ENCODE peak calls at places on chromosomes 3 and 15, in six cellular contexts. I is dorsolateral prefrontal cortex; Q is effector memory CD4-positive, alpha-beta T cell; W is IMR-90; K is neural progenitor cell; F is hepatocyte. U is an unnamed sample.

GRCh38 chr3:85508659-85509058 is 549.9 kb downstream of the CADM2 start:
- DNase-seq in I (no peak), Q (no peak), W (no peak), K (no peak), F (no peak), U (no peak)

GRCh38 chr3:98450372-98450771 is 12.6 kb upstream of the OR5K1 start:
- DNase-seq in I (no peak), Q (no peak), W (no peak), K (no peak), F (no peak), U (no peak)

GRCh38 chr3:20230954-20231353 is 44.9 kb upstream of the SGO1 start:
- DNase-seq in I (no peak), Q (no peak), W (no peak), K (no peak), F (no peak), U (no peak)

GRCh38 chr15:64693134-64693533 is 82.3 kb downstream of the RBPMS2 start:
- DNase-seq in I (peak; percentile 61), Q (no peak), W (peak; percentile 95), K (no peak), F (peak; percentile 66), U (peak; percentile 94)

GRCh38 chr15:37793851-37794250 is 140.6 kb upstream of the TMCO5A start:
- DNase-seq in I (no peak), Q (no peak), W (no peak), K (peak; percentile 40), F (no peak), U (no peak)

GRCh38 chr15:37019479-37020433 is 80.6 kb downstream of the MEIS2 start:
- DNase-seq in I (no peak), Q (no peak), W (peak; percentile 79), K (no peak), F (peak; percentile 40), U (peak; percentile 64)

GRCh38 chr3:87006844-87007439 is 16.0 kb upstream of the VGLL3 start:
- DNase-seq in I (no peak), Q (no peak), W (peak; percentile 50), K (no peak), F (peak; percentile 28), U (peak; percentile 67)

GRCh38 chr3:4741404-4742307 is 237.6 kb upstream of the BHLHE40 start:
- DNase-seq in I (no peak), Q (no peak), W (peak; percentile 99), K (no peak), F (peak; percentile 46), U (peak; percentile 99)

GRCh38 chr3:64011685-64012084 is 11.6 kb downstream of the PSMD6 start:
- DNase-seq in I (no peak), Q (no peak), W (peak; percentile 83), K (no peak), F (peak; percentile 29), U (peak; percentile 65)

GRCh38 chr3:170128259-170128976 is 53.1 kb downstream of the PHC3 start:
- DNase-seq in I (no peak), Q (no peak), W (no peak), K (no peak), F (no peak), U (no peak)

GRCh38 chr3:23611737-23612295 is 193.9 kb upstream of the UBE2E1 start:
- DNase-seq in I (peak; percentile 85), Q (no peak), W (peak; percentile 80), K (no peak), F (peak; percentile 40), U (peak; percentile 80)

GRCh38 chr15:31892513-31892912 is 137.8 kb upstream of the CHRNA7 start:
- DNase-seq in I (no peak), Q (no peak), W (no peak), K (no peak), F (no peak), U (no peak)

GRCh38 chr15:31887246-31887645 is 143.1 kb upstream of the CHRNA7 start:
- DNase-seq in I (no peak), Q (no peak), W (no peak), K (peak; percentile 63), F (no peak), U (no peak)
- H3K4me3 ChIP-seq in I (peak overlapping the region; percentile 37), Q (no peak overlapping the region), W (no peak overlapping the region), K (no peak overlapping the region), F (no peak overlapping the region), U (no peak overlapping the region)

GRCh38 chr3:28912120-28912885 is 368.6 kb upstream of the RBMS3 start:
- DNase-seq in I (no peak), Q (no peak), W (peak; percentile 79), K (no peak), F (no peak), U (peak; percentile 59)

GRCh38 chr3:28917895-28918294 is 363.0 kb upstream of the RBMS3 start:
- DNase-seq in I (no peak), Q (no peak), W (peak; percentile 24), K (no peak), F (no peak), U (no peak)

GRCh38 chr3:28916713-28917499 is 364.0 kb upstream of the RBMS3 start:
- DNase-seq in I (no peak), Q (no peak), W (peak; percentile 65), K (peak; percentile 48), F (peak; percentile 62), U (peak; percentile 88)

DNA sequence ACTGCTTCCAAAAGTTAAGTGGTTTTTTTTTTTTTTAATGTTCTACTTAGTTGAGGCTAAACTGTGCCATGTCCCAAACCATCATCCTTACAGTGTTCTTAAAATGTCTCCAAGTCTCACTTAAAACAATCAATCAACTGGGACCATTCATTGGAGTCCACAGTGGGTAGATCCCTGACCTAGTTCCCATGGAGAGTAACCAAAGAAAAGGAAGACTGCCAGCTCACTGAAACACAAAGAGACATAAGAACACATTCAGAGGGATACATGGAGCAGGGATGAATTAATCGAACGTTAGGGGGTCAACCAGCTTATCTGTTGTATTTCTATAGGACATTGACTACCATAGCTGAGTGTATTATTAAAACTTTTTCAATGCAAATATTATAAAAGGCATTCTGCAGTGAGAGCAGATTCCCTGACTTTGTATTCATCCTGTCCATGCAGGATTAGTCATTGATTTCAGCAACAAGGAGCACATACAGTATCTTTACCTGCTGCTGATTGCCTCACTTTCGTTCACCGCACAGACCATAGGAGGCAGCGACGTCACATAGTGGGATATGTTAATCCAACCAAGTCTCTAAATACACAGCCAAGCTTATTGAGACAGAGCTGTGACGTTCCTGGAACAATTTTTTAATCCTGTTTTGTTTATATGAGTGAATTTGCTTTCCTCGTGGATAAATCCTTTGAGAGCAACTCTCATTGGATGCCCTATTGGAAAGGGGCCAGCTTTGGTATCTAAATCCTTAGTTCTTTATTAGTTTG is 365.0 kb upstream of the RBMS3 start:
- DNase-seq in I (no peak), Q (no peak), W (peak; percentile 91), K (peak; percentile 65), F (peak; percentile 66), U (peak; percentile 71)
- H3K4me3 ChIP-seq in I (peak overlapping the region; percentile 46), Q (no peak overlapping the region), W (no peak overlapping the region), K (no peak overlapping the region), F (no peak overlapping the region), U (no peak overlapping the region)

GRCh38 chr3:139329364-139329850 is 14.4 kb upstream of the MRPS22 start:
- DNase-seq in I (peak; percentile 88), Q (peak; percentile 65), W (peak; percentile 63), K (peak; percentile 93), F (peak; percentile 93), U (peak; percentile 78)
- H3K4me3 ChIP-seq in I (peak overlapping the region; percentile 22), Q (peak overlapping the region; percentile 30), W (no peak overlapping the region), K (peak overlapping the region; percentile 27), F (no peak overlapping the region), U (peak overlapping the region; percentile 25)

GRCh38 chr3:172530566-172530965 is 7.3 kb upstream of the TNFSF10 start:
- DNase-seq in I (no peak), Q (no peak), W (peak; percentile 76), K (no peak), F (no peak), U (peak; percentile 74)
- H3K4me3 ChIP-seq in I (no peak overlapping the region), Q (no peak overlapping the region), W (no peak overlapping the region), K (no peak overlapping the region), F (no peak overlapping the region), U (no peak overlapping the region)

GRCh38 chr3:156677536-156677935 is 3.1 kb downstream of the TIPARP start:
- DNase-seq in I (no peak), Q (no peak), W (no peak), K (no peak), F (no peak), U (peak; percentile 50)
- H3K4me3 ChIP-seq in I (peak overlapping the region; percentile 89), Q (no peak overlapping the region), W (peak overlapping the region; percentile 11), K (no peak overlapping the region), F (peak overlapping the region; percentile 74), U (peak overlapping the region; percentile 85)

DNA sequence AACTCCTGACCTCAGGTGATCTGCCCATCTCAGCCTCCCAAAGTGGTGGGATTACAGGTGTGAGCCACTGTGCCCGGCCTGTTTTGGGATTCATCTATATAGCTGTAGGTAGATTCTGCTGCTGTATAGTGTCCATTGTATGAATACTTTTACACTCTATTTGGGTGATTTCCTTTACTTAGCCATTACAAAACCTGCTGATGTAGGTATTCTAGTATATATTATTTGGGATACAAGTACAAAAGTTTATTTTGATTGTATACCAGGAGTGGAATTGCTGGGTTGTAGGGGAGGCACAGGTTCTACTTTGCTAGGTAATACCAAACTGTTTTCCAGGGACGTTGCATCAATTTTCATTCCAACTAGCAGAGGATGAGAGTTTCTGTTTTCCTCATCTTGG is 9.5 kb upstream of the OXSR1 start:
- DNase-seq in I (no peak), Q (no peak), W (no peak), K (no peak), F (no peak), U (no peak)
- H3K4me3 ChIP-seq in I (no peak overlapping the region), Q (no peak overlapping the region), W (no peak overlapping the region), K (no peak overlapping the region), F (no peak overlapping the region), U (no peak overlapping the region)

GRCh38 chr15:67063689-67064606 is 1.5 kb upstream of the SMAD3 start:
- DNase-seq in I (no peak), Q (no peak), W (peak; percentile 17), K (peak; percentile 79), F (peak; percentile 81), U (no peak)
- H3K4me3 ChIP-seq in I (peak overlapping the region; percentile 79), Q (no peak overlapping the region), W (no peak overlapping the region), K (peak overlapping the region; percentile 95), F (peak overlapping the region; percentile 20), U (no peak overlapping the region)

GRCh38 chr3:156483961-156484787 is 70.7 kb downstream of the SSR3 start:
- DNase-seq in I (peak; percentile 43), Q (peak; percentile 34), W (peak; percentile 66), K (no peak), F (peak; percentile 38), U (peak; percentile 79)
- H3K4me3 ChIP-seq in I (no peak overlapping the region), Q (peak overlapping the region; percentile 51), W (no peak overlapping the region), K (no peak overlapping the region), F (no peak overlapping the region), U (no peak overlapping the region)

U was measured in fibroblast of the aortic adventitia.